ENCODE peak calls at places on chromosomes 7 and 10, in eight cellular contexts. D is aorta, J is AG04450, Y is tibial artery, K is heart left ventricle, M is right lobe of liver, B is right cardiac atrium, L is brain microvascular endothelial cell. P is an unnamed sample.

GRCh38 chr10:89814278-89814677 is 112.9 kb downstream of the KIF20B start:
- DNase-seq in D (no peak), J (no peak), Y (no peak), K (no peak), M (no peak), B (no peak), L (no peak), P (no peak)

GRCh38 chr7:17362439-17363095 is 64.1 kb downstream of the AHR start:
- DNase-seq in D (no peak), J (no peak), Y (no peak), K (no peak), M (no peak), B (no peak), L (no peak), P (no peak)

GRCh38 chr10:30973737-30974136 is 57.9 kb downstream of the ZNF438 start:
- DNase-seq in D (peak; percentile 43), J (no peak), Y (no peak), K (no peak), M (no peak), B (peak; percentile 50), L (no peak), P (no peak)

GRCh38 chr7:44767912-44768662 is 19.4 kb downstream of the ZMIZ2 start:
- DNase-seq in D (no peak), J (peak; percentile 68), Y (peak; percentile 81), K (peak; percentile 74), M (peak; percentile 81), B (peak; percentile 92), L (no peak), P (no peak)

GRCh38 chr7:133070562-133070961 is 11.3 kb downstream of the CHCHD3 start:
- DNase-seq in D (no peak), J (no peak), Y (no peak), K (no peak), M (no peak), B (no peak), L (no peak), P (no peak)

GRCh38 chr7:95478139-95479037 is 7.4 kb upstream of the ASB4 start:
- DNase-seq in D (no peak), J (no peak), Y (no peak), K (no peak), M (no peak), B (no peak), L (peak; percentile 25), P (no peak)

GRCh38 chr10:124318076-124318475 is 100.6 kb downstream of the OAT start:
- DNase-seq in D (no peak), J (no peak), Y (peak; percentile 45), K (no peak), M (peak; percentile 26), B (no peak), L (no peak), P (no peak)

GRCh38 chr10:71339796-71340589 is 20.9 kb downstream of the SLC29A3 start:
- DNase-seq in D (no peak), J (no peak), Y (no peak), K (no peak), M (peak; percentile 92), B (no peak), L (no peak), P (peak; percentile 82)

GRCh38 chr10:70378122-70378521 is 4.3 kb downstream of the LRRC20 start:
- DNase-seq in D (no peak), J (peak; percentile 90), Y (no peak), K (no peak), M (no peak), B (no peak), L (peak; percentile 48), P (peak; percentile 82)

GRCh38 chr7:157983442-157984137 is 604.0 kb downstream of the PTPRN2 start:
- DNase-seq in D (no peak), J (no peak), Y (peak; percentile 15), K (no peak), M (peak; percentile 33), B (no peak), L (no peak), P (peak; percentile 11)

GRCh38 chr7:8143151-8143874 is 118.7 kb downstream of the ICA1 start:
- DNase-seq in D (no peak), J (no peak), Y (no peak), K (no peak), M (no peak), B (no peak), L (no peak), P (no peak)

GRCh38 chr7:117458977-117459583 is 20.7 kb upstream of the CFTR start:
- DNase-seq in D (no peak), J (no peak), Y (no peak), K (no peak), M (no peak), B (no peak), L (no peak), P (no peak)

GRCh38 chr7:25927626-25927978 is 224.4 kb upstream of the NFE2L3 start:
- DNase-seq in D (no peak), J (no peak), Y (no peak), K (no peak), M (no peak), B (no peak), L (no peak), P (no peak)

GRCh38 chr7:85095816-85096215 is 91.0 kb downstream of the SEMA3D start:
- DNase-seq in D (no peak), J (no peak), Y (no peak), K (no peak), M (no peak), B (no peak), L (no peak), P (no peak)

GRCh38 chr10:126846959-126847358 is 58.3 kb upstream of the DOCK1 start:
- DNase-seq in D (no peak), J (no peak), Y (no peak), K (no peak), M (no peak), B (no peak), L (no peak), P (no peak)

GRCh38 chr7:159096736-159097581 is 47.7 kb downstream of the VIPR2 start:
- DNase-seq in D (peak; percentile 78), J (no peak), Y (peak; percentile 93), K (peak; percentile 91), M (peak; percentile 33), B (peak; percentile 76), L (no peak), P (peak; percentile 33)

GRCh38 chr7:92769844-92770243 is 66.5 kb downstream of the CDK6 start:
- DNase-seq in D (no peak), J (no peak), Y (no peak), K (no peak), M (no peak), B (no peak), L (no peak), P (no peak)

DNA sequence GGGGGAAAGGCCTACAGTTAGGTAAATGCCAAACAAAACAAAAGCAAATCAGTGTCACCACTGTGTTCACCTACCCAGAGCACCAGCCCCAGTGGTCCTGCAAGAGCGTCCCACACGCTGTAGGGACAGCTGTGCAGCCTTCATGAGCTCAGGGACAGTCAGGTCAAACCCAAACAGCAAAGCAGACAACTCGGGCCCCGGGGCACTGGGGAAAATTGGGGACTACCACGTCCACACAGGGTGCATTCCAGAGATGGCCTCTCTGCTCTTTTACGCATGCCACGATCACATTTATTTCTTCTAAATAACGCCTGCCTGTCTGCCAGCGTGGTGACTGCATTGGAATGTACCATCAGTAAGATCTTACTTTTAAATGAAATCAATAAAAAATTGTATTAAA is 21.7 kb downstream of the EBF3 start:
- DNase-seq in D (no peak), J (no peak), Y (peak; percentile 55), K (no peak), M (no peak), B (no peak), L (no peak), P (no peak)
- H3K27ac ChIP-seq in D (no peak overlapping the region), J (no peak overlapping the region), Y (no peak overlapping the region), K (no peak overlapping the region), M (no peak overlapping the region), B (peak overlapping the region; percentile 27), L (no peak overlapping the region), P (no peak overlapping the region)

GRCh38 chr10:91054325-91054724 is 133.4 kb upstream of the ANKRD1 start:
- DNase-seq in D (no peak), J (no peak), Y (no peak), K (no peak), M (no peak), B (no peak), L (peak; percentile 39), P (no peak)
- H3K27ac ChIP-seq in D (no peak overlapping the region), J (no peak overlapping the region), Y (no peak overlapping the region), K (no peak overlapping the region), M (no peak overlapping the region), B (no peak overlapping the region), L (no peak overlapping the region), P (no peak overlapping the region)

GRCh38 chr7:2154831-2155230 is 77.9 kb downstream of the MAD1L1 start:
- DNase-seq in D (peak; percentile 21), J (no peak), Y (no peak), K (no peak), M (no peak), B (no peak), L (no peak), P (peak; percentile 43)

GRCh38 chr7:2158331-2159175 is 74.2 kb downstream of the MAD1L1 start:
- DNase-seq in D (peak; percentile 19), J (no peak), Y (peak; percentile 53), K (no peak), M (no peak), B (no peak), L (no peak), P (peak; percentile 35)

GRCh38 chr7:2159176-2159520 is 73.6 kb downstream of the MAD1L1 start:
- DNase-seq in D (no peak), J (no peak), Y (peak; percentile 45), K (no peak), M (peak; percentile 36), B (no peak), L (no peak), P (peak; percentile 38)

GRCh38 chr7:2156756-2157472 is 75.8 kb downstream of the MAD1L1 start:
- DNase-seq in D (no peak), J (no peak), Y (peak; percentile 32), K (no peak), M (no peak), B (no peak), L (no peak), P (no peak)

DNA sequence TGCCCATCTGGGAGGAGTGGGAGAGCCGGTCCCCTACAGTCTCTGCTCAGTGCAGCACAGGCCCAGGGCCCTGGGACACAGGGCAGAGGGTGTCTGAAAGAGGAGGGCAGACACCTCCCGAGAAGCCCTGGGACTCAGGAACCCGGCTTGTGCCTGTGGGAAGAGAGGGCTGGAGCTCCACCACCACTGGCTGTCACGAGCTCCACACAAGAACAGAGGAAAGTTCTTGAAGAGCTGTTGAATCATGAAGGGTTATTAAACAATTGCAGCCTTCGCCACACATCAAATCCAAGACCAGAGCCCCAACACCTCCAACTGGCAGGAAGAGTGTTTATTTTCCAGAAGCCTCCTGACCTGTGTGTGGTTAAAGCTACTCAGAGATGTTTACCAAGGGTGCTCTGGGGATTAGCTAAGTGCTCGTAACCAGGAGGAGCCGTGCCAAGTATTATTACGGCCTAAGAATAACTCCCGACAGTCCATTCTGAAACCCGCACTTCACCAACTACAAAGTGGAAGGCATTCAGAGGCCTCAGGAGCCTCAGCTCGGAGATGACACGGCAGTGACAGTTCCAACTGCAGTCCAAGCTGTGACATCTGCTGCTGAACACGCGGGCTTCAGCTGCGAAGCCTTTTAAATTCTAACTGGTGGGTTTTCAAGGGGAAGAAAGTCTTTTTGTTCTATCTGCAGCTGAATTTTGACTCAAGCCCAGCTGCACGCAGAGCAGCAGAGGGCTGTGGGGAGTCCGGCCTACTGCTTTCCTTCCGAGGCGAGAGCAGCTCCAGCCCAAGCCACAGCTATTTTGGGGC is 75.1 kb downstream of the MAD1L1 start:
- DNase-seq in D (peak; percentile 60), J (peak; percentile 89), Y (peak; percentile 81), K (peak; percentile 77), M (peak; percentile 28), B (no peak), L (peak; percentile 85), P (peak; percentile 42)
- H3K27ac ChIP-seq in D (peak overlapping the region; percentile 69), J (peak overlapping the region; percentile 75), Y (peak overlapping the region; percentile 62), K (peak overlapping the region; percentile 44), M (no peak overlapping the region), B (peak overlapping the region; percentile 5), L (peak overlapping the region; percentile 21), P (no peak overlapping the region)

GRCh38 chr7:21757537-21758282 is 188.0 kb downstream of the CDCA7L start:
- DNase-seq in D (no peak), J (no peak), Y (no peak), K (no peak), M (no peak), B (no peak), L (no peak), P (no peak)
- H3K27ac ChIP-seq in D (no peak overlapping the region), J (no peak overlapping the region), Y (no peak overlapping the region), K (no peak overlapping the region), M (no peak overlapping the region), B (no peak overlapping the region), L (no peak overlapping the region), P (no peak overlapping the region)